ENCODE peak calls at places on chromosomes 2 and 18, in four cellular contexts. W, O, G and C are unnamed samples.

GRCh38 chr2:72754628-72755320 is 71.1 kb downstream of the EXOC6B start:
- DNase-seq in G (no peak), W (no peak), O (no peak), C (no peak)

GRCh38 chr2:28185881-28186280 is 206.8 kb upstream of the FOSL2 start:
- DNase-seq in O (no peak), W (no peak), G (peak), C (peak)

GRCh38 chr2:23769364-23769763 is 157.6 kb downstream of the ATAD2B start:
- DNase-seq in G (no peak), W (no peak), O (no peak), C (no peak)

GRCh38 chr2:124178719-124179118 is 153.6 kb downstream of the CNTNAP5 start:
- DNase-seq in W (no peak), O (no peak), G (no peak), C (no peak)

GRCh38 chr2:43027103-43027482 is 199.3 kb downstream of the ZFP36L2 start:
- DNase-seq in W (no peak), G (no peak), O (no peak), C (peak)

GRCh38 chr2:168217920-168218319 is 29.5 kb downstream of the STK39 start:
- DNase-seq in G (peak), W (no peak), O (no peak), C (no peak)

GRCh38 chr18:3794537-3795348 is 344.8 kb downstream of the TGIF1 start:
- DNase-seq in W (peak), O (no peak), G (peak), C (peak)

GRCh38 chr2:31260870-31261269 is 26.9 kb downstream of the EHD3 start:
- DNase-seq in O (no peak), W (no peak), G (no peak), C (no peak)

GRCh38 chr2:33062665-33063249 is 116.0 kb downstream of the LTBP1 start:
- DNase-seq in G (peak), O (no peak), W (no peak), C (peak)

GRCh38 chr2:134782792-134783191 is 55.6 kb upstream of the ACMSD start:
- DNase-seq in O (no peak), G (no peak), W (peak), C (no peak)

GRCh38 chr18:8813621-8814020 is 108.3 kb downstream of the MTCL1 start:
- DNase-seq in O (no peak), G (peak), W (no peak), C (no peak)

GRCh38 chr2:104545055-104545454 is 308.9 kb upstream of the POU3F3 start:
- DNase-seq in G (no peak), W (no peak), O (no peak), C (no peak)

GRCh38 chr2:17646096-17646554 is 105.6 kb downstream of the VSNL1 start:
- DNase-seq in G (peak), W (peak), O (peak), C (peak)

GRCh38 chr18:48819276-48819675 is 131.5 kb downstream of the SMAD7 start:
- DNase-seq in O (no peak), G (no peak), W (no peak), C (no peak)

GRCh38 chr2:100660851-100661584 is 98.2 kb downstream of the PDCL3 start:
- DNase-seq in W (no peak), G (peak), O (no peak), C (no peak)

GRCh38 chr18:78621141-78621540 is 358.5 kb upstream of the SALL3 start:
- DNase-seq in O (no peak), G (no peak), W (no peak), C (no peak)

GRCh38 chr2:112547333-112547732 is 5.1 kb downstream of the POLR1B start:
- DNase-seq in W (no peak), G (peak), O (no peak), C (peak)

GRCh38 chr2:148501545-148501944 is 143.0 kb upstream of the EPC2 start:
- DNase-seq in O (peak), W (no peak), G (no peak), C (no peak)

GRCh38 chr18:30533716-30534115 is 508.8 kb downstream of the DSC3 start:
- DNase-seq in O (no peak), G (no peak), W (no peak), C (no peak)

GRCh38 chr18:74818776-74819175 is 221.1 kb downstream of the ZNF407 start:
- DNase-seq in O (no peak), W (no peak), G (no peak), C (no peak)

GRCh38 chr18:74825460-74825859 is 227.8 kb downstream of the ZNF407 start:
- DNase-seq in W (no peak), O (no peak), G (no peak), C (no peak)

GRCh38 chr18:74819433-74820059 is 221.9 kb downstream of the ZNF407 start:
- DNase-seq in O (no peak), W (no peak), G (no peak), C (peak)

GRCh38 chr18:74817576-74817975 is 219.9 kb downstream of the ZNF407 start:
- DNase-seq in O (no peak), W (no peak), G (no peak), C (no peak)

GRCh38 chr18:74820160-74820780 is 222.6 kb downstream of the ZNF407 start:
- DNase-seq in G (no peak), O (no peak), W (no peak), C (no peak)
- TF ChIP-seq CTCF in G (no peak), O (no peak), W (no peak), C (no peak)

DNA sequence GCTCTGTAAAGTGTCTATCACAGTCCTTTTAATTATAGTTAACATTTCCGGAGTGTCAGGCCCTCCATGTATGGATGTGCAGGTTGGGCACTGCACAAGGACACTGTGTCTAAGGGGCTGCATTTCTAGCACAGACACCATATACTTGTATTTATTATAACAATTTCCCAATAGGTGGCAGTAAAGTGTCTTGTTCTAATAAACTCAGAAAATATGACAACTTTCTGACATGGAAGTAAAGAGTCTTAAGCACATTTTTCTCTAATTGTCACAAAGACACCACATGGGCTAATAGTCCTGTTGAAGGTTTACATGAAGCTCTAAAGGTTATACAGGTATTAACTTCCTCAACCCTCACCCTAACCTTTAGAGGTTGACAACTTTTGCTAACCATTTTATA is 156.6 kb downstream of the DYSF start:
- DNase-seq in G (peak), O (no peak), W (no peak), C (peak)
- TF ChIP-seq CTCF in G (peak), O (peak), W (peak), C (peak)

DNA sequence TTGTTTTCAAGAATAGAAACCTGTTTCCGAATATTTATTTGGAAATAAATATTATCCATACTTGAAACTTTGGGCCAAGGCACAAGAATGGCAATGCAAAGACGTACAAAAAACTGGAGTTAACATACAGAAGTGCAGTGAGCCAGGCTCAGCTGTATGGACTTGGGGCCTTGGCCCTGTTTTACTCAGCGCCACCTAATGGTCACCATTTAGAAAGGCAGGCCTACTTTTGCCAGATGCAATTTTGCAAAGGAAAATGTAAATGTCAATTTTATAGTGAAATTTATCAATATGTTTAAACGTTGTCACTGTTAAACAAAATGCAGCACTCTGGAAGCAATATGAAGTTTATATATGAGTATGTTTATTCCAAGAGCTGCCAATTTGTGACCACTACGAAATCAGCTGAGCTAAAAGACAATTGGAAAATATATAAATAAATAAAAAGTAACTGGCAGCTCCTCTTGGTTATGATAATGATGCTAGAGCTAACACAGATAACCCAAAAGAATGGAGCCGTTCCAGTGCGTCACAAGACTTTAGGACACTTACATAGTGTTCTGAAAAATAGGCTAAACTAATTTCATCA is 155.0 kb downstream of the ARHGAP15 start:
- DNase-seq in G (peak), O (peak), W (peak), C (peak)
- TF ChIP-seq CTCF in G (peak), O (peak), W (peak), C (peak)

GRCh38 chr18:33711514-33711913 is 133.5 kb downstream of the ASXL3 start:
- DNase-seq in W (no peak), O (no peak), G (no peak), C (no peak)
- TF ChIP-seq CTCF in W (no peak), O (no peak), G (no peak), C (no peak)